ENCODE peak calls at places on chromosomes 7 and 10, in eight cellular contexts. N is activated T-helper 1 cell treated with Interleukin-2 at 50 U/mL for 16 hours; X is cardiac muscle cell; Z is stimulated activated CD8-positive, alpha-beta memory T cell treated with anti-CD3 and anti-CD28 coated beads, Interleukin-7, amount 100 ng/mL, for 48 hours; F is T-helper 1 cell; V is NCI-H345; B is NCI-H2171 treated with DMSO at 0.1 percent for 48 hours; E is smooth muscle cell of the brain vasculature. Q is an unnamed sample.
A peak's percentile ranks its signal among the peaks of the same experiment; 100 is the strongest.

GRCh38 chr10:42943025-42943818 is 133.6 kb upstream of the RET start:
- DNase-seq in N (no peak), Z (no peak), F (no peak), B (no peak), V (no peak), E (no peak), X (no peak), Q (no peak)

GRCh38 chr7:72492446-72492845 is 80.3 kb upstream of the CALN1 start:
- DNase-seq in Z (no peak), E (no peak), B (no peak), F (no peak), V (no peak), N (no peak), X (no peak), Q (no peak)

GRCh38 chr7:74657692-74658170 is at the start of gene GTF2I:
- DNase-seq in E (no peak), Z (no peak), F (peak; percentile 20), N (no peak), B (no peak), X (no peak), V (peak; percentile 62), Q (no peak)

GRCh38 chr7:45363669-45364068 is 206.1 kb downstream of the RAMP3 start:
- DNase-seq in V (no peak), E (no peak), B (no peak), Z (no peak), N (no peak), F (no peak), X (no peak), Q (no peak)

GRCh38 chr7:82605247-82605864 is 161.8 kb upstream of the CACNA2D1 start:
- DNase-seq in F (no peak), V (peak; percentile 72), X (peak; percentile 72), Z (no peak), N (no peak), B (peak; percentile 87), E (no peak), Q (no peak)

GRCh38 chr10:128095023-128095752 is 31.0 kb downstream of the MKI67 start:
- DNase-seq in N (no peak), V (peak; percentile 6), E (no peak), B (peak; percentile 25), X (no peak), F (no peak), Z (no peak), Q (no peak)

GRCh38 chr7:30572212-30572839 is 22.4 kb upstream of the GARS1 start:
- DNase-seq in X (no peak), E (no peak), B (no peak), Z (no peak), F (no peak), V (no peak), N (no peak), Q (no peak)

GRCh38 chr10:96374639-96374984 is 15.8 kb upstream of the OPALIN start:
- DNase-seq in E (no peak), Z (no peak), X (no peak), N (no peak), B (no peak), F (no peak), V (no peak), Q (no peak)

GRCh38 chr10:48526371-48526821 is 78.5 kb downstream of the ARHGAP22 start:
- DNase-seq in E (peak; percentile 69), B (no peak), V (no peak), F (no peak), Z (no peak), N (no peak), X (peak; percentile 62), Q (peak; percentile 92)

GRCh38 chr10:36583690-36584089 is 541.7 kb upstream of the ANKRD30A start:
- DNase-seq in B (no peak), F (no peak), Z (no peak), X (no peak), N (no peak), V (no peak), E (no peak), Q (no peak)

GRCh38 chr7:155793720-155794119 is 18.5 kb downstream of the SHH start:
- DNase-seq in N (no peak), V (no peak), F (no peak), Z (no peak), X (no peak), E (no peak), B (no peak), Q (no peak)

GRCh38 chr7:158130023-158130409 is 457.6 kb downstream of the PTPRN2 start:
- DNase-seq in X (no peak), Z (no peak), B (no peak), V (no peak), F (no peak), E (no peak), N (no peak), Q (no peak)

GRCh38 chr10:118564652-118565051 is 30.8 kb downstream of the PRLHR start:
- DNase-seq in X (peak; percentile 37), E (no peak), F (no peak), B (peak; percentile 41), N (no peak), V (no peak), Z (no peak), Q (no peak)

GRCh38 chr10:52004342-52004949 is 305.1 kb upstream of the CSTF2T start:
- DNase-seq in N (no peak), X (peak; percentile 70), E (peak; percentile 17), V (peak; percentile 23), B (peak; percentile 13), F (no peak), Z (no peak), Q (peak; percentile 3)

GRCh38 chr10:86688398-86688921 is 20.1 kb downstream of the LDB3 start:
- DNase-seq in F (no peak), B (peak; percentile 55), N (peak; percentile 15), Z (no peak), X (peak; percentile 82), E (peak; percentile 57), V (peak; percentile 4), Q (peak; percentile 43)

GRCh38 chr7:1558181-1558811 is 2.3 kb upstream of the TMEM184A start:
- DNase-seq in N (no peak), E (no peak), F (no peak), V (no peak), X (peak; percentile 26), Z (no peak), B (no peak), Q (no peak)

GRCh38 chr7:28813238-28813962 is 144.7 kb downstream of the TRIL start:
- DNase-seq in X (peak; percentile 13), B (peak; percentile 81), E (no peak), N (no peak), V (no peak), Z (no peak), F (no peak), Q (no peak)

GRCh38 chr7:79652619-79653018 is 199.2 kb upstream of the MAGI2 start:
- DNase-seq in E (no peak), B (no peak), Z (no peak), F (no peak), V (no peak), N (no peak), X (peak; percentile 50), Q (peak; percentile 4)

GRCh38 chr10:102624094-102624493 is 20.2 kb upstream of the TRIM8 start:
- DNase-seq in Z (no peak), N (no peak), X (no peak), V (no peak), E (no peak), B (no peak), F (no peak), Q (no peak)

GRCh38 chr7:114922652-114923402 is 933 bp downstream of the MDFIC start:
- DNase-seq in X (peak; percentile 86), F (peak; percentile 20), E (no peak), B (peak; percentile 26), N (peak; percentile 42), Z (peak; percentile 12), V (peak; percentile 23), Q (peak; percentile 69)

GRCh38 chr10:21247592-21247991 is 277.9 kb downstream of the SKIDA1 start:
- DNase-seq in X (no peak), N (no peak), Z (no peak), F (no peak), E (no peak), V (no peak), B (no peak), Q (no peak)

GRCh38 chr10:35639651-35640311 is 2.3 kb downstream of the FZD8 start:
- DNase-seq in V (peak; percentile 8), F (no peak), E (no peak), Z (no peak), X (peak; percentile 36), N (no peak), B (no peak), Q (peak; percentile 29)

GRCh38 chr10:64116731-64117130 is 595.5 kb downstream of the REEP3 start:
- DNase-seq in X (no peak), B (no peak), Z (no peak), V (no peak), E (no peak), N (no peak), F (no peak), Q (no peak)

GRCh38 chr7:27606270-27607209 is 56.1 kb downstream of the HIBADH start:
- DNase-seq in E (peak; percentile 6), V (no peak), X (peak; percentile 31), F (no peak), N (no peak), B (no peak), Z (no peak), Q (peak; percentile 85)

GRCh38 chr7:105002-105401 is 87.4 kb upstream of the FAM20C start:
- DNase-seq in B (no peak), F (no peak), X (no peak), E (no peak), N (no peak), V (no peak), Z (no peak), Q (no peak)

GRCh38 chr7:128153436-128153835 is 87.6 kb upstream of the LEP start:
- DNase-seq in B (no peak), X (no peak), N (no peak), Z (no peak), E (no peak), F (no peak), V (no peak), Q (no peak)

GRCh38 chr10:116385994-116386809 is 41.4 kb upstream of the PNLIPRP3 start:
- DNase-seq in Z (no peak), B (peak; percentile 30), X (peak; percentile 49), E (peak; percentile 15), F (no peak), N (no peak), V (peak; percentile 29), Q (peak; percentile 8)

GRCh38 chr7:20797174-20798080 is 10.7 kb upstream of the SP8 start:
- DNase-seq in B (no peak), F (no peak), Z (no peak), E (no peak), X (no peak), N (no peak), V (peak; percentile 86), Q (no peak)

GRCh38 chr7:7271094-7271874 is 88.9 kb downstream of the C1GALT1 start:
- DNase-seq in X (no peak), N (no peak), V (no peak), Z (no peak), F (no peak), E (no peak), B (no peak), Q (no peak)